ENCODE peak calls at places on chromosomes 16 and 17, in ten cellular contexts. E, K, Y, I, F, C, R, S, V and M are unnamed samples.
A peak's percentile ranks its signal among the peaks of the same experiment; 100 is the strongest.

GRCh38 chr17:35239823-35240222 is 3.0 kb upstream of the SLFN5 start:
- DNase-seq in E (no peak), K (no peak), Y (no peak), I (no peak), F (no peak), C (no peak), R (no peak), S (no peak), V (no peak), M (no peak)

GRCh38 chr17:7851438-7852261 is 3.2 kb upstream of the TMEM88 start:
- DNase-seq in E (peak; percentile 80), K (peak; percentile 91), Y (peak; percentile 93), I (peak; percentile 87), F (peak; percentile 81), C (peak; percentile 60), R (peak; percentile 94), S (peak; percentile 97), V (peak; percentile 82), M (peak; percentile 94)

GRCh38 chr16:47578573-47578972 is 117.4 kb downstream of the PHKB start:
- DNase-seq in E (no peak), K (no peak), Y (no peak), I (peak; percentile 63), F (no peak), C (peak; percentile 28), R (no peak), S (no peak), V (no peak), M (no peak)

GRCh38 chr16:51960931-51961330 is 586.0 kb downstream of the TOX3 start:
- DNase-seq in E (no peak), K (no peak), Y (no peak), I (no peak), F (no peak), C (no peak), R (no peak), S (no peak), V (no peak), M (no peak)

GRCh38 chr17:69246726-69247375 is 18.2 kb upstream of the ABCA10 start:
- DNase-seq in E (no peak), K (no peak), Y (no peak), I (peak; percentile 79), F (peak; percentile 66), C (peak; percentile 39), R (no peak), S (no peak), V (no peak), M (no peak)

GRCh38 chr17:45046536-45047125 is 4.8 kb downstream of the DCAKD start:
- DNase-seq in E (no peak), K (no peak), Y (no peak), I (peak; percentile 67), F (no peak), C (peak; percentile 40), R (no peak), S (no peak), V (no peak), M (no peak)

GRCh38 chr17:57121308-57122042 is 36.4 kb downstream of the AKAP1 start:
- DNase-seq in E (peak; percentile 37), K (no peak), Y (no peak), I (peak; percentile 55), F (peak; percentile 52), C (peak; percentile 47), R (no peak), S (peak; percentile 66), V (peak; percentile 17), M (no peak)

GRCh38 chr17:46175891-46176290 is 17.3 kb downstream of the KANSL1 start:
- DNase-seq in E (no peak), K (no peak), Y (no peak), I (peak; percentile 48), F (no peak), C (no peak), R (no peak), S (no peak), V (no peak), M (no peak)

GRCh38 chr17:57946798-57947358 is 8.3 kb downstream of the CUEDC1 start:
- DNase-seq in E (no peak), K (no peak), Y (no peak), I (peak; percentile 76), F (peak; percentile 81), C (peak; percentile 63), R (peak; percentile 77), S (no peak), V (no peak), M (peak; percentile 13)

GRCh38 chr16:1455190-1456171 is 11.1 kb upstream of the CCDC154 start:
- DNase-seq in E (no peak), K (no peak), Y (no peak), I (no peak), F (no peak), C (no peak), R (no peak), S (no peak), V (no peak), M (no peak)

GRCh38 chr16:4882633-4883285 is 35.5 kb downstream of the UBN1 start:
- DNase-seq in E (no peak), K (no peak), Y (peak; percentile 58), I (peak; percentile 59), F (peak; percentile 72), C (peak; percentile 55), R (peak; percentile 86), S (no peak), V (no peak), M (no peak)

GRCh38 chr16:8893976-8894690 is 12.0 kb downstream of the LITAFD start:
- DNase-seq in E (no peak), K (no peak), Y (no peak), I (no peak), F (no peak), C (no peak), R (no peak), S (no peak), V (no peak), M (no peak)

GRCh38 chr16:11202260-11203091 is 53.5 kb downstream of the SOCS1 start:
- DNase-seq in E (no peak), K (no peak), Y (no peak), I (peak; percentile 66), F (peak; percentile 50), C (peak; percentile 80), R (no peak), S (no peak), V (no peak), M (no peak)

GRCh38 chr16:50819706-50820105 is 77.8 kb downstream of the CYLD start:
- DNase-seq in E (no peak), K (no peak), Y (no peak), I (no peak), F (no peak), C (no peak), R (no peak), S (no peak), V (no peak), M (no peak)

GRCh38 chr17:59914274-59914854 is 21.4 kb downstream of the RPS6KB1 start:
- DNase-seq in E (no peak), K (no peak), Y (no peak), I (peak; percentile 64), F (peak; percentile 37), C (peak; percentile 54), R (no peak), S (no peak), V (peak; percentile 4), M (peak; percentile 16)

GRCh38 chr17:80270104-80270503 is 9.5 kb downstream of the RNF213 start:
- DNase-seq in E (no peak), K (no peak), Y (no peak), I (no peak), F (no peak), C (no peak), R (no peak), S (no peak), V (no peak), M (no peak)

GRCh38 chr16:85137323-85138072 is 25.2 kb upstream of the CIBAR2 start:
- DNase-seq in E (peak; percentile 81), K (no peak), Y (peak; percentile 96), I (peak; percentile 91), F (peak; percentile 83), C (peak; percentile 82), R (peak; percentile 95), S (peak; percentile 64), V (no peak), M (no peak)

GRCh38 chr16:85685251-85685650 is 3.5 kb downstream of the GINS2 start:
- DNase-seq in E (no peak), K (no peak), Y (no peak), I (no peak), F (no peak), C (no peak), R (no peak), S (no peak), V (no peak), M (no peak)

GRCh38 chr16:5634781-5635180 is 537.2 kb upstream of the EEF2KMT start:
- DNase-seq in E (no peak), K (no peak), Y (no peak), I (no peak), F (no peak), C (no peak), R (no peak), S (no peak), V (no peak), M (no peak)

GRCh38 chr16:73365010-73365409 is 317.1 kb upstream of the ZFHX3 start:
- DNase-seq in E (no peak), K (no peak), Y (peak; percentile 37), I (no peak), F (no peak), C (no peak), R (no peak), S (no peak), V (no peak), M (no peak)

GRCh38 chr17:39929657-39930407 is 2.3 kb downstream of the LRRC3C start:
- DNase-seq in E (no peak), K (no peak), Y (no peak), I (peak; percentile 95), F (peak; percentile 83), C (peak; percentile 83), R (no peak), S (no peak), V (no peak), M (no peak)